ENCODE peak calls at places on chromosome 2, in ten cellular contexts. W is GM23338, S is upper lobe of right lung, H is H1, R is thyroid gland, L is heart right ventricle, N is BE2C, T is right cardiac atrium, I is neuronal stem cell, V is tibial nerve. X is an unnamed sample.

GRCh38 chr2:168632733-168633132 is 169.7 kb upstream of the NOSTRIN start:
- DNase-seq in V (no peak), N (peak; percentile 28), I (no peak), H (no peak), W (peak; percentile 52), T (no peak), S (no peak), L (no peak), R (no peak), X (no peak)

GRCh38 chr2:160022162-160022561 is 40.3 kb downstream of the PLA2R1 start:
- DNase-seq in S (no peak), H (no peak), W (peak; percentile 59), T (no peak), I (no peak), V (no peak), N (no peak), R (no peak), L (no peak), X (no peak)

GRCh38 chr2:152465541-152465940 is 130.6 kb downstream of the FMNL2 start:
- DNase-seq in S (no peak), W (no peak), L (no peak), I (no peak), V (no peak), T (no peak), N (no peak), H (no peak), R (no peak), X (no peak)

GRCh38 chr2:118387509-118387908 is 299.2 kb downstream of the INSIG2 start:
- DNase-seq in I (no peak), W (no peak), H (no peak), S (no peak), N (no peak), V (no peak), T (no peak), L (no peak), R (no peak), X (no peak)

GRCh38 chr2:128379021-128380005 is 60.6 kb upstream of the HS6ST1 start:
- DNase-seq in H (no peak), V (peak; percentile 37), S (peak; percentile 73), W (no peak), L (peak; percentile 49), N (peak; percentile 10), I (peak; percentile 68), T (peak; percentile 83), R (peak; percentile 46), X (peak; percentile 71)

GRCh38 chr2:95374916-95375471 is 27.5 kb upstream of the FAHD2A start:
- DNase-seq in H (no peak), T (peak; percentile 63), L (no peak), R (no peak), W (no peak), N (no peak), S (peak; percentile 41), I (no peak), V (peak; percentile 8), X (no peak)

GRCh38 chr2:223641062-223641461 is 38.9 kb upstream of the SCG2 start:
- DNase-seq in S (no peak), L (no peak), V (no peak), I (no peak), R (no peak), H (no peak), N (peak; percentile 51), T (no peak), W (no peak), X (no peak)

GRCh38 chr2:7930800-7931635 is 750.8 kb upstream of the ID2 start:
- DNase-seq in V (no peak), I (no peak), S (no peak), T (peak; percentile 72), H (no peak), W (no peak), R (peak; percentile 82), N (no peak), L (peak; percentile 18), X (no peak)

GRCh38 chr2:182173944-182174622 is 188.4 kb downstream of the PPP1R1C start:
- DNase-seq in N (no peak), V (no peak), H (no peak), R (no peak), W (no peak), L (no peak), S (no peak), T (no peak), I (no peak), X (no peak)

GRCh38 chr2:96259497-96259921 is 6.3 kb downstream of the TMEM127 start:
- DNase-seq in R (peak; percentile 46), T (no peak), S (no peak), N (no peak), H (no peak), L (no peak), V (no peak), I (no peak), W (no peak), X (no peak)

GRCh38 chr2:69382547-69382946 is 4.5 kb downstream of the GFPT1 start:
- DNase-seq in S (no peak), H (no peak), L (no peak), W (no peak), T (no peak), N (no peak), I (no peak), R (no peak), V (no peak), X (no peak)

GRCh38 chr2:173210270-173211196 is 134.9 kb downstream of the MAP3K20 start:
- DNase-seq in S (no peak), H (peak; percentile 63), R (peak; percentile 71), W (peak; percentile 89), N (peak; percentile 50), V (peak; percentile 48), I (peak; percentile 44), T (no peak), L (peak; percentile 20), X (peak; percentile 61)
- H3K4me1 ChIP-seq in S (no peaks in the 10 kb centered on the region), H (no peaks in the 10 kb centered on the region), R (peaks cover 19% of the 10 kb centered on the region), W (no peaks in the 10 kb centered on the region), N (no peaks in the 10 kb centered on the region), V (peaks cover 14% of the 10 kb centered on the region), I (no peaks in the 10 kb centered on the region), T (no peaks in the 10 kb centered on the region), L (peaks cover 35% of the 10 kb centered on the region), X (no peaks in the 10 kb centered on the region)

DNA sequence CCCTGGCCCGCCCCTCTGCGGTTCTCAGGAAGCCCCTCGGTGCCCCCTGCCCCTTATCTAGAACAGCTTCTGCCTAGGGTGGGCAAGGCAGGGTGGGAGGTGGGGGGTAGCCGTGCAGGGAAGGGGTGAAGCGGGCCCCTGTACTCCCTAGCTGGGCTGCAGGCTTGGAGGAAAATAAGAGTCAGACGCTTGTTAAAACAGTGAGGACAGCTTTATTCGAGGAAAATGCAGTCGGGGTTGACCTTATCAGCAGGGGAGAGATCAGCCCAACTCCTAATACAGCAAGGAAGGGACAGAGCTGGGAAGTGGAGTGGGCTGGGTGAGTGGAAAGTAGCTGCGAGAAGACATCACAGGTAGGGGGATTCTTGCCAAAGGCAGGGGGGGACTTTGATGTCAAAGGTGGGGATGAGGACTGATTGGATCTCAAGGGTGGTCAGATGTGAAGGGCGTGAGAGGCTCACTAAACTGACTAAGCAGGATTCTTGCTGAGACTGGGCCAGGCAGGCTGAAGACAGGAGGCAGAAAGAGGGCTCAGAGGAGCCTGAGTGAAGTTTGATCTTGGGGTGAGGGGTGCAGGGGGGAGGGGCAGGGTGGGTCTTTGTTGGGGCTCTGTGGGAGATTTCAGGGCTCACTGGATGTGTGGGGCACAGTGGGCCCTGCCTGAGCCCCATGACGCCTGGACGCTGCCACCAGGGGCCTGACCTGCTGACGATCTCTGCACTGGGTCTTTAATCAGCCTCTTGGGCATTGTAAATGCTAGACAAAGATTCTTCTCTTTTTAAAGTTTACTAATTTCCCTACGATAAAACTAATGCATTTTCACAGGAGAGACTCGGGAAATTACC is 29.9 kb downstream of the HPCAL1 start:
- DNase-seq in T (no peak), V (no peak), H (no peak), S (no peak), R (no peak), I (peak; percentile 29), N (no peak), W (no peak), L (no peak), X (no peak)
- H3K4me1 ChIP-seq in T (peaks cover 16% of the 10 kb centered on the region), V (peaks cover 44% of the 10 kb centered on the region), H (peaks cover 26% of the 10 kb centered on the region), S (peaks cover 55% of the 10 kb centered on the region), R (peaks cover 19% of the 10 kb centered on the region), I (peaks cover 28% of the 10 kb centered on the region), N (peaks cover 29% of the 10 kb centered on the region), W (peaks cover 38% of the 10 kb centered on the region), L (peaks cover 50% of the 10 kb centered on the region), X (peaks cover 27% of the 10 kb centered on the region)

DNA sequence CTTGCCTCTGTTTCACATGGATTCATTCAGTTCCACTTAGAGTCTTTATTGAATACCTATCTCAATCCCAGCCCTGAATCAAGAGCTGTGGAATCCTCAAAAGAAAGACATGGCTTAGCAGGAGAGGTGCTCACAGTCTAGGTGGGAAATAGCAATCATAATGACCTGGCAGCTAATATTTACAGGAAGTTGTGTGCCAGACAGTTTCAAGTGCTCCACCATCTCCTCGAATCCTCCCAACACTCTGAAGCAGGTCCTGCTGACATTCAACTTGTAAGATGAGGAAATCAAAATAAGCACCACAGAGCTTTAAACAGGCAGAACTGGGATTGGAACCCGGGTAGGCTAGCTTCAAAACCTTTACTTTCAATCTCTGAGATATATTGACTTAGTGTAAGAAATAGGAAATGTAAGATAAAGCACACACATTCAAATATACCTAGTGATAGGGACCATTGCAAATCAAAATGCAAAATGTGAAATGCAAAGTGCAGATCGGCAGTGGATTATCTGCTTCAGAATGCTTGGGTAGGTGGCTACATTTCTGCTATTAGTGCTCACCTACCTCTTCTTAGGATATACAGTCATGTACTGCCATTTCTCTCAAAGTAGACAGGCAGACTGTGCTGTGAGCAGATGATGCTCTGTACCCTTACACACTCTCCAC is 182.0 kb downstream of the PRKCE start:
- DNase-seq in L (no peak), T (no peak), I (no peak), V (no peak), S (no peak), H (no peak), N (no peak), W (no peak), R (no peak), X (no peak)
- H3K4me1 ChIP-seq in L (no peaks in the 10 kb centered on the region), T (peaks cover 3% of the 10 kb centered on the region), I (peaks cover 9% of the 10 kb centered on the region), V (peaks cover 6% of the 10 kb centered on the region), S (peaks cover 7% of the 10 kb centered on the region), H (peaks cover 7% of the 10 kb centered on the region), N (peaks cover 16% of the 10 kb centered on the region), W (no peaks in the 10 kb centered on the region), R (no peaks in the 10 kb centered on the region), X (peaks cover 2% of the 10 kb centered on the region)

GRCh38 chr2:234292205-234292954 is 204.5 kb downstream of the ARL4C start:
- DNase-seq in V (no peak), L (no peak), I (no peak), H (no peak), R (no peak), W (no peak), S (no peak), N (no peak), T (no peak), X (no peak)

GRCh38 chr2:234292955-234293228 is 204.0 kb downstream of the ARL4C start:
- DNase-seq in L (no peak), T (no peak), W (no peak), N (no peak), V (no peak), H (no peak), S (no peak), I (no peak), R (no peak), X (no peak)

GRCh38 chr2:234291765-234292204 is 205.1 kb downstream of the ARL4C start:
- DNase-seq in S (no peak), T (peak; percentile 59), N (no peak), H (no peak), R (peak; percentile 17), V (no peak), W (no peak), L (peak; percentile 33), I (no peak), X (no peak)

GRCh38 chr2:234290671-234291070 is 206.2 kb downstream of the ARL4C start:
- DNase-seq in I (no peak), H (no peak), S (no peak), L (no peak), N (no peak), W (no peak), V (no peak), T (peak; percentile 65), R (peak; percentile 12), X (no peak)

GRCh38 chr2:234293973-234294372 is 202.9 kb downstream of the ARL4C start:
- DNase-seq in V (no peak), T (no peak), N (no peak), H (no peak), S (no peak), L (no peak), W (peak; percentile 63), R (no peak), I (no peak), X (peak; percentile 33)
- H3K4me1 ChIP-seq in V (no peaks in the 10 kb centered on the region), T (peaks cover 10% of the 10 kb centered on the region), N (no peaks in the 10 kb centered on the region), H (no peaks in the 10 kb centered on the region), S (peaks cover 25% of the 10 kb centered on the region), L (peaks cover 9% of the 10 kb centered on the region), W (no peaks in the 10 kb centered on the region), R (no peaks in the 10 kb centered on the region), I (peaks cover 5% of the 10 kb centered on the region), X (no peaks in the 10 kb centered on the region)